ENCODE peak calls at places on chromosome 21, in five cellular contexts. Q, F, R, E and B are unnamed samples.

GRCh38 chr21:42649122-42650032 is 4.0 kb upstream of the PDE9A start:
- DNase-seq in Q (no peak), F (no peak), R (no peak), E (no peak), B (no peak)

GRCh38 chr21:33940846-33941245 is 25.2 kb upstream of the ATP5PO start:
- DNase-seq in Q (no peak), F (peak), R (peak), E (no peak), B (no peak)

GRCh38 chr21:37837381-37837780 is 78.9 kb downstream of the KCNJ6 start:
- DNase-seq in Q (no peak), F (no peak), R (no peak), E (no peak), B (no peak)

GRCh38 chr21:34074283-34075098 is 1.1 kb downstream of the MRPS6 start:
- DNase-seq in Q (no peak), F (no peak), R (no peak), E (no peak), B (no peak)

GRCh38 chr21:45473496-45474322 is 68.5 kb downstream of the SLC19A1 start:
- DNase-seq in Q (no peak), F (peak), R (no peak), E (no peak), B (no peak)

GRCh38 chr21:26753822-26754221 is 91.4 kb downstream of the ADAMTS1 start:
- DNase-seq in Q (no peak), F (no peak), R (no peak), E (no peak), B (no peak)

GRCh38 chr21:16811011-16811410 is 701.8 kb upstream of the CXADR start:
- DNase-seq in Q (no peak), F (no peak), R (no peak), E (no peak), B (no peak)

GRCh38 chr21:29287383-29287782 is 11.3 kb upstream of the BACH1 start:
- DNase-seq in Q (no peak), F (peak), R (no peak), E (no peak), B (no peak)

GRCh38 chr21:44438531-44439210 is 16.6 kb upstream of the LRRC3 start:
- DNase-seq in Q (no peak), F (peak), R (no peak), E (peak), B (peak)

GRCh38 chr21:15533618-15534017 is 196.2 kb upstream of the USP25 start:
- DNase-seq in Q (no peak), F (no peak), R (no peak), E (no peak), B (no peak)

GRCh38 chr21:15549671-15550070 is 180.1 kb upstream of the USP25 start:
- DNase-seq in Q (no peak), F (no peak), R (no peak), E (no peak), B (no peak)

GRCh38 chr21:27804515-27804914 is 837.6 kb upstream of the ADAMTS5 start:
- DNase-seq in Q (no peak), F (no peak), R (no peak), E (no peak), B (peak)

GRCh38 chr21:17472592-17473271 is 40.1 kb upstream of the CXADR start:
- DNase-seq in Q (no peak), F (no peak), R (no peak), E (no peak), B (peak)

GRCh38 chr21:43902441-43902840 is 37.4 kb downstream of the AGPAT3 start:
- DNase-seq in Q (no peak), F (peak), R (no peak), E (peak), B (no peak)

GRCh38 chr21:32537569-32537881 is 47.8 kb downstream of the TCP10L start:
- DNase-seq in Q (no peak), F (no peak), R (no peak), E (no peak), B (no peak)

GRCh38 chr21:34183331-34183928 is 110.1 kb downstream of the MRPS6 start:
- DNase-seq in Q (no peak), F (no peak), R (no peak), E (no peak), B (no peak)

GRCh38 chr21:26801524-26801923 is 43.7 kb downstream of the ADAMTS1 start:
- DNase-seq in Q (no peak), F (peak), R (no peak), E (no peak), B (no peak)

GRCh38 chr21:32248616-32249550 is 30.0 kb downstream of the MIS18A start:
- DNase-seq in Q (no peak), F (no peak), R (no peak), E (no peak), B (no peak)

GRCh38 chr21:29914326-29914725 is 25.5 kb downstream of the GRIK1 start:
- DNase-seq in Q (no peak), F (no peak), R (no peak), E (no peak), B (no peak)

GRCh38 chr21:19807231-19807630 is 1191.0 kb upstream of the NCAM2 start:
- DNase-seq in Q (no peak), F (no peak), R (no peak), E (no peak), B (no peak)

GRCh38 chr21:35622612-35623011 is 437.7 kb downstream of the SETD4 start:
- DNase-seq in Q (no peak), F (no peak), R (no peak), E (no peak), B (no peak)

GRCh38 chr21:16713331-16714114 is 799.3 kb upstream of the CXADR start:
- DNase-seq in Q (no peak), F (peak), R (no peak), E (no peak), B (no peak)

GRCh38 chr21:28229811-28230210 is 762.9 kb downstream of the LTN1 start:
- DNase-seq in Q (no peak), F (peak), R (peak), E (no peak), B (no peak)

GRCh38 chr21:14836950-14837349 is 227.8 kb downstream of the NRIP1 start:
- DNase-seq in Q (no peak), F (no peak), R (no peak), E (no peak), B (no peak)

GRCh38 chr21:14843991-14844390 is 220.8 kb downstream of the NRIP1 start:
- DNase-seq in Q (no peak), F (no peak), R (peak), E (no peak), B (no peak)

GRCh38 chr21:46092026-46092764 is 5.7 kb upstream of the COL6A2 start:
- DNase-seq in Q (no peak), F (peak), R (peak), E (no peak), B (peak)

GRCh38 chr21:41611966-41612606 is 104.1 kb upstream of the TMPRSS2 start:
- DNase-seq in Q (no peak), F (no peak), R (no peak), E (no peak), B (peak)

GRCh38 chr21:39077816-39078215 is 105.4 kb downstream of the PSMG1 start:
- DNase-seq in Q (no peak), F (peak), R (no peak), E (no peak), B (no peak)

GRCh38 chr21:35528109-35529042 is 479.3 kb upstream of the RUNX1 start:
- DNase-seq in Q (peak), F (peak), R (peak), E (peak), B (no peak)

GRCh38 chr21:34613679-34614442 is 1.1 kb downstream of the RCAN1 start:
- DNase-seq in Q (no peak), F (peak), R (peak), E (no peak), B (no peak)

GRCh38 chr21:43658769-43659135 is 536 bp downstream of the HSF2BP start:
- DNase-seq in Q (no peak), F (no peak), R (no peak), E (no peak), B (no peak)

GRCh38 chr21:18030248-18030647 is 211.1 kb upstream of the C21orf91 start:
- DNase-seq in Q (no peak), F (no peak), R (no peak), E (no peak), B (no peak)

GRCh38 chr21:21715286-21715969 is 717.2 kb downstream of the NCAM2 start:
- DNase-seq in Q (no peak), F (peak), R (no peak), E (no peak), B (no peak)

GRCh38 chr21:36504067-36505058 is 24.4 kb upstream of the CLDN14 start:
- DNase-seq in Q (no peak), F (peak), R (peak), E (no peak), B (peak)

GRCh38 chr21:16423921-16424320 is 694.1 kb downstream of the USP25 start:
- DNase-seq in Q (no peak), F (no peak), R (no peak), E (no peak), B (no peak)

GRCh38 chr21:45293214-45293725 is 5.6 kb upstream of the POFUT2 start:
- DNase-seq in Q (no peak), F (no peak), R (no peak), E (peak), B (peak)